ENCODE peak calls at places on chromosomes 1 and 21, in nine cellular contexts. E, B, G, H, C, Q, T, Y and U are unnamed samples.

GRCh38 chr1:96865731-96866684 is 144.4 kb downstream of the PTBP2 start:
- DNase-seq in E (no peak), B (no peak), G (peak), H (no peak), C (no peak), Q (no peak), T (no peak), Y (no peak), U (no peak)

GRCh38 chr1:99674665-99675064 is 28.8 kb downstream of the PALMD start:
- DNase-seq in E (no peak), B (no peak), G (peak), H (no peak), C (no peak), Q (no peak), T (no peak), Y (no peak), U (no peak)

GRCh38 chr1:12314328-12314903 is 84.6 kb downstream of the VPS13D start:
- DNase-seq in E (no peak), B (no peak), G (peak), H (peak), C (no peak), Q (no peak), T (no peak), Y (no peak), U (no peak)

GRCh38 chr21:32524010-32524719 is 61.2 kb downstream of the TCP10L start:
- DNase-seq in E (peak), B (no peak), G (peak), H (no peak), C (no peak), Q (no peak), T (no peak), Y (no peak), U (no peak)

GRCh38 chr21:17925900-17926299 is 106.7 kb upstream of the C21orf91 start:
- DNase-seq in E (no peak), B (no peak), G (peak), H (no peak), C (no peak), Q (no peak), T (no peak), Y (no peak), U (no peak)

GRCh38 chr1:229344937-229345684 is 2.3 kb upstream of the CCSAP start:
- DNase-seq in E (no peak), B (no peak), G (peak), H (no peak), C (no peak), Q (no peak), T (no peak), Y (no peak), U (no peak)

GRCh38 chr1:47760248-47760629 is 236.9 kb downstream of the TRABD2B start:
- DNase-seq in E (no peak), B (no peak), G (no peak), H (no peak), C (no peak), Q (no peak), T (no peak), Y (no peak), U (no peak)

GRCh38 chr1:233520510-233521191 is 93.3 kb upstream of the KCNK1 start:
- DNase-seq in E (no peak), B (peak), G (no peak), H (peak), C (no peak), Q (peak), T (no peak), Y (no peak), U (no peak)

GRCh38 chr1:75115654-75116053 is 18.5 kb upstream of the LHX8 start:
- DNase-seq in E (no peak), B (no peak), G (no peak), H (no peak), C (no peak), Q (no peak), T (no peak), Y (no peak), U (no peak)

GRCh38 chr1:152774875-152775274 is at the start of gene LCE1F:
- DNase-seq in E (no peak), B (peak), G (no peak), H (no peak), C (no peak), Q (no peak), T (no peak), Y (no peak), U (no peak)

GRCh38 chr1:162285149-162285561 is 91.5 kb downstream of the SPATA46 start:
- DNase-seq in E (peak), B (no peak), G (no peak), H (no peak), C (peak), Q (peak), T (peak), Y (no peak), U (no peak)

GRCh38 chr1:236861560-236862230 is 66.6 kb downstream of the MTR start:
- DNase-seq in E (no peak), B (no peak), G (peak), H (no peak), C (no peak), Q (no peak), T (no peak), Y (no peak), U (no peak)

GRCh38 chr1:31798086-31798432 is 17.8 kb downstream of the SPOCD1 start:
- DNase-seq in E (no peak), B (no peak), G (no peak), H (no peak), C (no peak), Q (no peak), T (peak), Y (no peak), U (no peak)

GRCh38 chr1:17437260-17438175 is 2.0 kb downstream of the RCC2 start:
- DNase-seq in E (peak), B (no peak), G (peak), H (no peak), C (no peak), Q (peak), T (no peak), Y (no peak), U (no peak)

GRCh38 chr1:14415396-14415795 is 183.1 kb upstream of the KAZN start:
- DNase-seq in E (no peak), B (no peak), G (no peak), H (no peak), C (no peak), Q (no peak), T (no peak), Y (no peak), U (no peak)

GRCh38 chr1:55833452-55834160 is 618.4 kb upstream of the USP24 start:
- DNase-seq in E (no peak), B (no peak), G (peak), H (no peak), C (no peak), Q (no peak), T (no peak), Y (no peak), U (no peak)

GRCh38 chr1:172394167-172394751 is 26.2 kb upstream of the C1orf105 start:
- DNase-seq in E (peak), B (no peak), G (peak), H (no peak), C (no peak), Q (peak), T (peak), Y (no peak), U (no peak)

GRCh38 chr1:179794669-179795068 is 51.6 kb downstream of the FAM163A start:
- DNase-seq in E (no peak), B (no peak), G (no peak), H (no peak), C (no peak), Q (no peak), T (no peak), Y (no peak), U (no peak)

GRCh38 chr1:87061742-87062156 is 147.3 kb downstream of the HS2ST1 start:
- DNase-seq in E (no peak), B (no peak), G (peak), H (no peak), C (no peak), Q (no peak), T (no peak), Y (no peak), U (no peak)

DNA sequence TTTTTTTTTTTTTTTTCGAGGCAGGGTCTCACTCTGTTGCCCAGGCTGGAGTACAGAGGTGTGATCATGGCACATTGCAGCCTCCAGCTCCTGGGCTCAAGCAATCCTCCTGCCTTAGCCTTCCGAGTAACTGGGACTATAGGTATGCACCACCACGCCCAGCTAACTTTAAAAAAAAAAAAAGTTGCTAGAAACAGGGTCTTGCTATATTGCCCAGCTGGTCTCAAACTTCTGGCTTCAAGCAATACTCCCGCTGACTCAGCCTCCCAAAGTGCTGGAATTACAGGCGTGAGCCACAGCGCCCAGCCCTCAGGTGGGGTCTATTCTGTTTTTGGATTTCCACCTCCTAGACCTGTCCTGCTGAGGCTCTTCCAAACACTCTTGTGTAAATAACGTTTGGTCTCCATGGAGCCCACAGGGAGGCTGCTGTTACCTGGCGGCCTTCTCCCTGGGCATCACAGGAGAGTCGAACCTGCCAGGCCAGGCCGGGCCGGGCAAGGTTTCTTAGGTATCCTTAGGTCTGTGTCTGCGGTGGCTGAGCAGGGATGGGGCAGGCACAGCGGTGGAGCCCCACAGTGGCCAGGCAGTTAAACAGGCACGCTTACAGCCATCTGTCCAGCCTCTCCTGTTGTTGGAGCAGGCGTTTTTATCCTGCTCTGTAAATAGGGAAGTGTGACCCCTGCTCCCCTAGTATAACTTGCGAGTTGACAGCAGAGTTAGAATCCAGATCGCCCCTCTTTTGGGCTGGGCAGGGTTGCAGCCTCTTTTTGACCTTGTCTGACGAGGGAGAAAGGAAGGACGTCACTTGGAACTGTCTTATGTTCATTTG is 18.8 kb downstream of the PLEKHM2 start:
- DNase-seq in E (peak), B (no peak), G (peak), H (no peak), C (no peak), Q (peak), T (peak), Y (no peak), U (no peak)
- TF ChIP-seq CTCF in E (peak), B (peak), G (peak), H (peak), C (peak), Q (no peak), T (no peak), Y (no peak), U (no peak)

GRCh38 chr21:33976082-33976979 is 60.7 kb upstream of the ATP5PO start:
- DNase-seq in E (peak), B (no peak), G (peak), H (peak), C (no peak), Q (no peak), T (peak), Y (no peak), U (no peak)
- TF ChIP-seq POLR2A in E (no peak), B (no peak), G (no peak), H (no peak), C (no peak), Q (no peak), T (no peak), Y (no peak), U (no peak)

GRCh38 chr1:108120163-108120562 is 80.0 kb downstream of the SLC25A24 start:
- DNase-seq in E (no peak), B (no peak), G (no peak), H (no peak), C (no peak), Q (no peak), T (no peak), Y (no peak), U (no peak)

GRCh38 chr1:108124622-108125311 is 75.4 kb downstream of the SLC25A24 start:
- DNase-seq in E (no peak), B (no peak), G (no peak), H (no peak), C (no peak), Q (no peak), T (no peak), Y (no peak), U (no peak)

GRCh38 chr1:108119500-108119899 is 80.6 kb downstream of the SLC25A24 start:
- DNase-seq in E (no peak), B (no peak), G (no peak), H (no peak), C (no peak), Q (no peak), T (no peak), Y (no peak), U (no peak)

GRCh38 chr1:108124023-108124422 is 76.1 kb downstream of the SLC25A24 start:
- DNase-seq in E (no peak), B (no peak), G (no peak), H (no peak), C (no peak), Q (no peak), T (no peak), Y (no peak), U (no peak)

DNA sequence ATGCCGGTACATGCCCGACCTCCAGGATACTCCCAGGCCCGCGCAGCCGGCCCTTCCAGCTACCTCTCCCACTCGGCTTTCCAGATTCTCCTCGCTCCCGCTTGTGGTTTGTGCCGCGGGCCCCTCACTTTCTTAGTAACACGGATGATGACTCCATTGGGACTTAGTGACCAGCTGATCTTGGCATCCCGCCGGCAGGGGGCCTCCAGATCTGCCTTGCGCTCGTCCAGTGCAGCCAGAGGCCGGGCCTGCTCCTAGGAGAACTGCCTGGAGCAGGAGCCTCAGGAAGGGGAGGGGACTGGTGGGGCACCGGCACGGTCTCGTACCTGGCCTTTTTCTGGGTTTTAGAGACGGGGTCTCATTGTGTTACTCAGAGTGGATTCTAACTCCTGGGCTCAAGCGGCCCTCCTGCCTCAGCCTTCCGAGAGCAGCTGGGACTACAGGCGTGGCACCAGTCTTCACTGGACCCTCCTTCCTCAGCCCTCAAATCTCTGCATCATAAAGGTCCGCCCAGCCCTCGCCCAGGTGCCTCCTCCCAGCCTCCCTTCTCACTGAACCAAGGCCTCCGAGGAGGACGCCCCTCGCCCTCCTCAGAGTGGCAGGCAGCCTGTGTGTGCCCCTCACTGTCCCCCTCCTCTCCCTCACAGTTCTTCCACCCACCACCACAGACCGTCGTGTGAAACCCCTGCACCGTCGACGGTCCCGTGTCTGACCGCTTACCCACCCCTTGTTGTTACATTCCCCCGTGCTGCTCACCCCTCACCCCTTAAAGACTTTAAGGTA is 78.6 kb downstream of the SLC25A24 start:
- DNase-seq in E (peak), B (no peak), G (peak), H (no peak), C (no peak), Q (no peak), T (no peak), Y (no peak), U (no peak)
- TF ChIP-seq CTCF in E (peak), B (no peak), G (peak), H (no peak), C (no peak), Q (no peak), T (no peak), Y (no peak), U (no peak)

DNA sequence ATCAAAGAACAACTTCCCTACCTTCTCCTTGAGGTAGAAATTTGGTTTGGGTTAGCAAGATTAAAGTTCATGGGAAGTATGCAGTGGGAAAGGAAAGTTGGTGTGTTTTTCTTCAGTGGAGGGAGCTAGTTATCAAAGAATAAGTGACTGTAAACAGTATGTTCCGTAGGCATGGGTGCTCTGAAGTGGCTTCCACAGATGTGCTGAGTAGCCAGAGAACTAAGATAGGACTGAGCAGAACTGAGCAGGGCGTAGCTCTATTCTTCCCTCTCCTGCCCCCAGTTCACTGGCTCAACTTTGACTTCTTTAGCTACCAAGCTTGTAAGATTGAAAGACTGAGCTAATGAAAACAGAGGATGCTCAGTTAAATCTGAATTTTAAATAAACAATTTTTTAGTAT is 3.4 kb downstream of the ADCY10 start:
- DNase-seq in E (no peak), B (no peak), G (no peak), H (no peak), C (no peak), Q (peak), T (no peak), Y (no peak), U (no peak)
- TF ChIP-seq POLR2A in E (no peak), B (no peak), G (no peak), H (no peak), C (no peak), Q (no peak), T (no peak), Y (no peak), U (no peak)

GRCh38 chr1:4656533-4657140 is 2.2 kb downstream of the AJAP1 start:
- DNase-seq in E (no peak), B (no peak), G (no peak), H (no peak), C (no peak), Q (no peak), T (no peak), Y (no peak), U (no peak)
- TF ChIP-seq CTCF in E (no peak), B (no peak), G (no peak), H (no peak), C (no peak), Q (no peak), T (no peak), Y (no peak), U (no peak)

DNA sequence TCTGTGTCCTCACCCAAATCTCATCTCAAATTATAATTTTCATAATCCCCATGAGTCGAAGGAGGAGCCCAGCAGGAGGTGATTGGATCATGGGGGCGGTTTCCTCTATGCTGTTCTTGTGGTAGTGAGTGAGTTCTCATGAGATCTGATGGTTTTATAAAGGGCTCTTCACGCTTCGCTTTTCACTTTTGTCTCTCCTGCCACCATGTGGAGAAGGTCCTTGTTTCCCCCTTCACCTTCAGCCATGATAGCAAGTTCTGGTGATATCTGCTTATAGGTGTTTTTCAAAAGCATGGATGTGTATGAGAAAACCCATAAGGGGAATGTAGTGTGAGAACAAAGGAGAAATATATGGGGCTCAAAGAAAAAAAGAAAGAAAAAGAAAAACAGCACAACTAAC is 405.9 kb upstream of the RGS18 start:
- DNase-seq in E (no peak), B (no peak), G (no peak), H (no peak), C (no peak), Q (no peak), T (no peak), Y (no peak), U (no peak)
- TF ChIP-seq POLR2A in E (no peak), B (no peak), G (no peak), H (no peak), C (no peak), Q (no peak), T (no peak), Y (no peak), U (no peak)

GRCh38 chr1:63739452-63739851 is 34.4 kb upstream of the ROR1 start:
- DNase-seq in E (no peak), B (no peak), G (no peak), H (no peak), C (no peak), Q (no peak), T (no peak), Y (no peak), U (no peak)
- TF ChIP-seq CTCF in E (no peak), B (no peak), G (no peak), H (no peak), C (no peak), Q (no peak), T (no peak), Y (no peak), U (no peak)

GRCh38 chr1:113759341-113760101 is at the start of gene PHTF1:
- DNase-seq in E (peak), B (peak), G (peak), H (peak), C (peak), Q (peak), T (peak), Y (peak), U (peak)
- TF ChIP-seq POLR2A in E (no peak), B (peak), G (peak), H (peak), C (peak), Q (peak), T (peak), Y (peak), U (no peak)

GRCh38 chr1:41327383-41327999 is 33.7 kb upstream of the FOXO6 start:
- DNase-seq in E (no peak), B (no peak), G (no peak), H (no peak), C (no peak), Q (no peak), T (no peak), Y (no peak), U (no peak)
- TF ChIP-seq CTCF in E (no peak), B (no peak), G (no peak), H (no peak), C (no peak), Q (no peak), T (no peak), Y (no peak), U (no peak)